ENCODE peak calls at places on chromosomes 7 and 10, in nine cellular contexts. One of them, this sample, is unnamed.

GRCh38 chr7:74183653-74184450 is 9.7 kb downstream of the EIF4H start:
- DNase-seq in cardiac muscle cell: no peak
- DNase-seq in uterus: no peak
- DNase-seq in PC-3: peak; percentile 62
- DNase-seq in MM.1S: no peak
- DNase-seq in MCF 10A: peak; percentile 46
- DNase-seq in left lung: no peak
- DNase-seq in progenitor cell of endocrine pancreas: no peak
- DNase-seq in activated CD8-positive, alpha-beta T cell treated with anti-CD3 and anti-CD28 coated beads for 36 hours: peak; percentile 56
- DNase-seq in this sample: peak; percentile 44

GRCh38 chr7:150739045-150739432 is 1.8 kb downstream of the GIMAP5 start:
- DNase-seq in cardiac muscle cell: no peak
- DNase-seq in MCF 10A: no peak
- DNase-seq in left lung: no peak
- DNase-seq in activated CD8-positive, alpha-beta T cell treated with anti-CD3 and anti-CD28 coated beads for 36 hours: no peak
- DNase-seq in MM.1S: no peak
- DNase-seq in PC-3: no peak
- DNase-seq in uterus: no peak
- DNase-seq in progenitor cell of endocrine pancreas: no peak
- DNase-seq in this sample: no peak

GRCh38 chr10:132588301-132589013 is 50.9 kb downstream of the INPP5A start:
- DNase-seq in uterus: no peak
- DNase-seq in PC-3: no peak
- DNase-seq in activated CD8-positive, alpha-beta T cell treated with anti-CD3 and anti-CD28 coated beads for 36 hours: peak; percentile 79
- DNase-seq in progenitor cell of endocrine pancreas: no peak
- DNase-seq in MCF 10A: no peak
- DNase-seq in left lung: peak; percentile 74
- DNase-seq in MM.1S: no peak
- DNase-seq in cardiac muscle cell: peak; percentile 39
- DNase-seq in this sample: peak; percentile 53

GRCh38 chr7:151539055-151539714 is 19.5 kb upstream of the RHEB start:
- DNase-seq in PC-3: no peak
- DNase-seq in activated CD8-positive, alpha-beta T cell treated with anti-CD3 and anti-CD28 coated beads for 36 hours: peak; percentile 15
- DNase-seq in left lung: no peak
- DNase-seq in progenitor cell of endocrine pancreas: no peak
- DNase-seq in MCF 10A: no peak
- DNase-seq in cardiac muscle cell: peak; percentile 29
- DNase-seq in MM.1S: no peak
- DNase-seq in uterus: no peak
- DNase-seq in this sample: peak; percentile 25

GRCh38 chr7:45713669-45714520 is 139.7 kb downstream of the ADCY1 start:
- DNase-seq in PC-3: no peak
- DNase-seq in uterus: no peak
- DNase-seq in left lung: no peak
- DNase-seq in MM.1S: no peak
- DNase-seq in cardiac muscle cell: no peak
- DNase-seq in MCF 10A: no peak
- DNase-seq in activated CD8-positive, alpha-beta T cell treated with anti-CD3 and anti-CD28 coated beads for 36 hours: no peak
- DNase-seq in progenitor cell of endocrine pancreas: no peak
- DNase-seq in this sample: no peak

GRCh38 chr7:48035967-48036478 is 680 bp downstream of the C7orf57 start:
- DNase-seq in cardiac muscle cell: peak; percentile 54
- DNase-seq in uterus: peak; percentile 25
- DNase-seq in progenitor cell of endocrine pancreas: peak; percentile 19
- DNase-seq in PC-3: peak; percentile 24
- DNase-seq in left lung: peak; percentile 42
- DNase-seq in activated CD8-positive, alpha-beta T cell treated with anti-CD3 and anti-CD28 coated beads for 36 hours: peak; percentile 12
- DNase-seq in MCF 10A: no peak
- DNase-seq in MM.1S: no peak
- DNase-seq in this sample: no peak

GRCh38 chr10:45425628-45426563 is 51.9 kb downstream of the ALOX5 start:
- DNase-seq in uterus: no peak
- DNase-seq in PC-3: peak; percentile 74
- DNase-seq in MCF 10A: peak; percentile 71
- DNase-seq in progenitor cell of endocrine pancreas: no peak
- DNase-seq in MM.1S: no peak
- DNase-seq in activated CD8-positive, alpha-beta T cell treated with anti-CD3 and anti-CD28 coated beads for 36 hours: no peak
- DNase-seq in cardiac muscle cell: no peak
- DNase-seq in left lung: no peak
- DNase-seq in this sample: no peak

GRCh38 chr10:113504423-113504822 is 48.4 kb upstream of the HABP2 start:
- DNase-seq in cardiac muscle cell: no peak
- DNase-seq in progenitor cell of endocrine pancreas: no peak
- DNase-seq in MCF 10A: peak; percentile 26
- DNase-seq in left lung: no peak
- DNase-seq in activated CD8-positive, alpha-beta T cell treated with anti-CD3 and anti-CD28 coated beads for 36 hours: no peak
- DNase-seq in MM.1S: no peak
- DNase-seq in PC-3: no peak
- DNase-seq in uterus: no peak
- DNase-seq in this sample: no peak

GRCh38 chr10:87818505-87819273 is 663 bp upstream of the ATAD1 start:
- DNase-seq in uterus: peak; percentile 25
- DNase-seq in MCF 10A: peak; percentile 49
- DNase-seq in activated CD8-positive, alpha-beta T cell treated with anti-CD3 and anti-CD28 coated beads for 36 hours: peak; percentile 84
- DNase-seq in progenitor cell of endocrine pancreas: no peak
- DNase-seq in MM.1S: peak; percentile 60
- DNase-seq in PC-3: peak; percentile 32
- DNase-seq in left lung: peak; percentile 54
- DNase-seq in cardiac muscle cell: peak; percentile 18
- DNase-seq in this sample: peak; percentile 54

GRCh38 chr7:50558380-50559051 is 6.7 kb downstream of the DDC start:
- DNase-seq in PC-3: no peak
- DNase-seq in uterus: no peak
- DNase-seq in cardiac muscle cell: peak; percentile 60
- DNase-seq in MM.1S: no peak
- DNase-seq in progenitor cell of endocrine pancreas: no peak
- DNase-seq in MCF 10A: no peak
- DNase-seq in activated CD8-positive, alpha-beta T cell treated with anti-CD3 and anti-CD28 coated beads for 36 hours: no peak
- DNase-seq in left lung: no peak
- DNase-seq in this sample: no peak

GRCh38 chr7:7146837-7147236 is 35.5 kb upstream of the C1GALT1 start:
- DNase-seq in PC-3: no peak
- DNase-seq in MM.1S: no peak
- DNase-seq in cardiac muscle cell: no peak
- DNase-seq in progenitor cell of endocrine pancreas: no peak
- DNase-seq in uterus: no peak
- DNase-seq in MCF 10A: no peak
- DNase-seq in left lung: no peak
- DNase-seq in activated CD8-positive, alpha-beta T cell treated with anti-CD3 and anti-CD28 coated beads for 36 hours: no peak
- DNase-seq in this sample: no peak

GRCh38 chr10:22927163-22927562 is 690 bp upstream of the ARMC3 start:
- DNase-seq in activated CD8-positive, alpha-beta T cell treated with anti-CD3 and anti-CD28 coated beads for 36 hours: no peak
- DNase-seq in MCF 10A: no peak
- DNase-seq in left lung: no peak
- DNase-seq in PC-3: no peak
- DNase-seq in progenitor cell of endocrine pancreas: no peak
- DNase-seq in MM.1S: no peak
- DNase-seq in cardiac muscle cell: no peak
- DNase-seq in uterus: no peak
- DNase-seq in this sample: no peak

GRCh38 chr10:64682043-64682442 is 1160.8 kb downstream of the REEP3 start:
- DNase-seq in left lung: no peak
- DNase-seq in MM.1S: no peak
- DNase-seq in cardiac muscle cell: no peak
- DNase-seq in PC-3: peak; percentile 45
- DNase-seq in MCF 10A: peak; percentile 9
- DNase-seq in uterus: no peak
- DNase-seq in activated CD8-positive, alpha-beta T cell treated with anti-CD3 and anti-CD28 coated beads for 36 hours: no peak
- DNase-seq in progenitor cell of endocrine pancreas: no peak
- DNase-seq in this sample: no peak

GRCh38 chr10:24777191-24777590 is 53.5 kb upstream of the ARHGAP21 start:
- DNase-seq in MM.1S: no peak
- DNase-seq in left lung: no peak
- DNase-seq in PC-3: no peak
- DNase-seq in uterus: no peak
- DNase-seq in activated CD8-positive, alpha-beta T cell treated with anti-CD3 and anti-CD28 coated beads for 36 hours: no peak
- DNase-seq in progenitor cell of endocrine pancreas: no peak
- DNase-seq in cardiac muscle cell: no peak
- DNase-seq in MCF 10A: no peak
- DNase-seq in this sample: no peak

GRCh38 chr10:12483996-12484944 is 134.9 kb downstream of the CAMK1D start:
- DNase-seq in MM.1S: no peak
- DNase-seq in activated CD8-positive, alpha-beta T cell treated with anti-CD3 and anti-CD28 coated beads for 36 hours: no peak
- DNase-seq in MCF 10A: no peak
- DNase-seq in progenitor cell of endocrine pancreas: no peak
- DNase-seq in PC-3: no peak
- DNase-seq in cardiac muscle cell: no peak
- DNase-seq in uterus: no peak
- DNase-seq in left lung: no peak
- DNase-seq in this sample: no peak

GRCh38 chr10:34638405-34639054 is 176.6 kb downstream of the PARD3 start:
- DNase-seq in MM.1S: peak; percentile 74
- DNase-seq in left lung: peak; percentile 75
- DNase-seq in PC-3: peak; percentile 99
- DNase-seq in progenitor cell of endocrine pancreas: peak; percentile 69
- DNase-seq in activated CD8-positive, alpha-beta T cell treated with anti-CD3 and anti-CD28 coated beads for 36 hours: peak; percentile 78
- DNase-seq in cardiac muscle cell: peak; percentile 94
- DNase-seq in uterus: peak; percentile 88
- DNase-seq in MCF 10A: peak; percentile 80
- DNase-seq in this sample: peak; percentile 45
- TF ChIP-seq CTCF in MM.1S: peak; percentile 96
- TF ChIP-seq CTCF in left lung: peak; percentile 90
- TF ChIP-seq CTCF in PC-3: peak; percentile 100
- TF ChIP-seq CTCF in progenitor cell of endocrine pancreas: peak; percentile 94
- TF ChIP-seq CTCF in activated CD8-positive, alpha-beta T cell treated with anti-CD3 and anti-CD28 coated beads for 36 hours: peak; percentile 95
- TF ChIP-seq CTCF in cardiac muscle cell: peak; percentile 85
- TF ChIP-seq CTCF in uterus: peak; percentile 89
- TF ChIP-seq CTCF in MCF 10A: peak; percentile 94
- TF ChIP-seq CTCF in this sample: peak; percentile 73

GRCh38 chr10:15439381-15439837 is 68.3 kb upstream of the FAM171A1 start:
- DNase-seq in MM.1S: no peak
- DNase-seq in PC-3: no peak
- DNase-seq in progenitor cell of endocrine pancreas: no peak
- DNase-seq in cardiac muscle cell: peak; percentile 86
- DNase-seq in left lung: no peak
- DNase-seq in activated CD8-positive, alpha-beta T cell treated with anti-CD3 and anti-CD28 coated beads for 36 hours: no peak
- DNase-seq in uterus: peak; percentile 63
- DNase-seq in MCF 10A: no peak
- DNase-seq in this sample: no peak
- TF ChIP-seq CTCF in MM.1S: no peak
- TF ChIP-seq CTCF in PC-3: no peak
- TF ChIP-seq CTCF in progenitor cell of endocrine pancreas: peak; percentile 58
- TF ChIP-seq CTCF in cardiac muscle cell: peak; percentile 59
- TF ChIP-seq CTCF in left lung: no peak
- TF ChIP-seq CTCF in activated CD8-positive, alpha-beta T cell treated with anti-CD3 and anti-CD28 coated beads for 36 hours: no peak
- TF ChIP-seq CTCF in uterus: no peak
- TF ChIP-seq CTCF in MCF 10A: peak; percentile 10
- TF ChIP-seq CTCF in this sample: no peak

GRCh38 chr10:84701321-84701720 is 372.9 kb downstream of the CCSER2 start:
- DNase-seq in MCF 10A: no peak
- DNase-seq in uterus: no peak
- DNase-seq in left lung: no peak
- DNase-seq in MM.1S: no peak
- DNase-seq in activated CD8-positive, alpha-beta T cell treated with anti-CD3 and anti-CD28 coated beads for 36 hours: no peak
- DNase-seq in cardiac muscle cell: no peak
- DNase-seq in progenitor cell of endocrine pancreas: no peak
- DNase-seq in PC-3: no peak
- DNase-seq in this sample: no peak

GRCh38 chr10:84706431-84706830 is 378.0 kb downstream of the CCSER2 start:
- DNase-seq in MCF 10A: no peak
- DNase-seq in uterus: no peak
- DNase-seq in MM.1S: no peak
- DNase-seq in PC-3: no peak
- DNase-seq in left lung: no peak
- DNase-seq in cardiac muscle cell: no peak
- DNase-seq in activated CD8-positive, alpha-beta T cell treated with anti-CD3 and anti-CD28 coated beads for 36 hours: no peak
- DNase-seq in progenitor cell of endocrine pancreas: no peak
- DNase-seq in this sample: no peak

GRCh38 chr10:84706875-84707274 is 378.5 kb downstream of the CCSER2 start:
- DNase-seq in uterus: no peak
- DNase-seq in activated CD8-positive, alpha-beta T cell treated with anti-CD3 and anti-CD28 coated beads for 36 hours: no peak
- DNase-seq in MCF 10A: peak; percentile 31
- DNase-seq in cardiac muscle cell: no peak
- DNase-seq in left lung: no peak
- DNase-seq in PC-3: no peak
- DNase-seq in progenitor cell of endocrine pancreas: no peak
- DNase-seq in MM.1S: no peak
- DNase-seq in this sample: no peak

GRCh38 chr10:84698989-84699388 is 370.6 kb downstream of the CCSER2 start:
- DNase-seq in progenitor cell of endocrine pancreas: no peak
- DNase-seq in activated CD8-positive, alpha-beta T cell treated with anti-CD3 and anti-CD28 coated beads for 36 hours: no peak
- DNase-seq in uterus: no peak
- DNase-seq in MCF 10A: no peak
- DNase-seq in cardiac muscle cell: no peak
- DNase-seq in MM.1S: no peak
- DNase-seq in PC-3: no peak
- DNase-seq in left lung: no peak
- DNase-seq in this sample: no peak

DNA sequence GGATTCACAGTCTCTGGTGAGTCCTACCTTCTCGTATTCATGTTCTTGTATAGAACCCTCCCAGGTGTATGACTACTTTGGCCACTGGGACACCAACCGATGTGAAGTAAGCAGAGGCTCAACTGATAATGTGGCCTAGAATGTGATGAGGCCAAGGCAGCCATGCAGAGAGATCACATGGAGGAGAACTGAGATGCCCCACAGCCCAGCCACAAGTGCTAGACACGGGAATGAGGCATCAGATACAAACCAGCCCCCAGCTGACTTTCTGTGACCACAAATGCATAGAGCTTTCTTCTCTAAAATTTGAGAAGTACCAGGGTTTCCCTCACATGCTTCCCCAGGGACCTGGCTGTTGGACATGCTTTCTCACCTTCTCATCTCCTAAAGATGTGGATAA is 375.7 kb downstream of the CCSER2 start:
- DNase-seq in uterus: no peak
- DNase-seq in MM.1S: no peak
- DNase-seq in cardiac muscle cell: no peak
- DNase-seq in progenitor cell of endocrine pancreas: no peak
- DNase-seq in MCF 10A: no peak
- DNase-seq in left lung: no peak
- DNase-seq in PC-3: no peak
- DNase-seq in activated CD8-positive, alpha-beta T cell treated with anti-CD3 and anti-CD28 coated beads for 36 hours: no peak
- DNase-seq in this sample: no peak
- TF ChIP-seq CTCF in uterus: no peak
- TF ChIP-seq CTCF in MM.1S: no peak
- TF ChIP-seq CTCF in cardiac muscle cell: no peak
- TF ChIP-seq CTCF in progenitor cell of endocrine pancreas: no peak
- TF ChIP-seq CTCF in MCF 10A: no peak
- TF ChIP-seq CTCF in left lung: no peak
- TF ChIP-seq CTCF in PC-3: no peak
- TF ChIP-seq CTCF in activated CD8-positive, alpha-beta T cell treated with anti-CD3 and anti-CD28 coated beads for 36 hours: no peak
- TF ChIP-seq CTCF in this sample: no peak

GRCh38 chr7:104857458-104858425 is 156.3 kb upstream of the KMT2E start:
- DNase-seq in PC-3: no peak
- DNase-seq in activated CD8-positive, alpha-beta T cell treated with anti-CD3 and anti-CD28 coated beads for 36 hours: peak; percentile 17
- DNase-seq in cardiac muscle cell: no peak
- DNase-seq in left lung: no peak
- DNase-seq in MCF 10A: no peak
- DNase-seq in MM.1S: peak; percentile 29
- DNase-seq in uterus: no peak
- DNase-seq in progenitor cell of endocrine pancreas: no peak
- DNase-seq in this sample: no peak

GRCh38 chr7:104859754-104860426 is 154.1 kb upstream of the KMT2E start:
- DNase-seq in uterus: no peak
- DNase-seq in cardiac muscle cell: no peak
- DNase-seq in MCF 10A: no peak
- DNase-seq in left lung: no peak
- DNase-seq in progenitor cell of endocrine pancreas: no peak
- DNase-seq in PC-3: no peak
- DNase-seq in MM.1S: no peak
- DNase-seq in activated CD8-positive, alpha-beta T cell treated with anti-CD3 and anti-CD28 coated beads for 36 hours: no peak
- DNase-seq in this sample: no peak

GRCh38 chr7:104861729-104862128 is 152.3 kb upstream of the KMT2E start:
- DNase-seq in activated CD8-positive, alpha-beta T cell treated with anti-CD3 and anti-CD28 coated beads for 36 hours: no peak
- DNase-seq in MM.1S: no peak
- DNase-seq in uterus: no peak
- DNase-seq in MCF 10A: no peak
- DNase-seq in PC-3: no peak
- DNase-seq in left lung: no peak
- DNase-seq in progenitor cell of endocrine pancreas: no peak
- DNase-seq in cardiac muscle cell: no peak
- DNase-seq in this sample: no peak

GRCh38 chr7:104862719-104863118 is 151.3 kb upstream of the KMT2E start:
- DNase-seq in progenitor cell of endocrine pancreas: no peak
- DNase-seq in PC-3: peak; percentile 30
- DNase-seq in left lung: no peak
- DNase-seq in MCF 10A: peak; percentile 44
- DNase-seq in activated CD8-positive, alpha-beta T cell treated with anti-CD3 and anti-CD28 coated beads for 36 hours: no peak
- DNase-seq in MM.1S: no peak
- DNase-seq in cardiac muscle cell: peak; percentile 15
- DNase-seq in uterus: no peak
- DNase-seq in this sample: no peak
- TF ChIP-seq CTCF in progenitor cell of endocrine pancreas: peak; percentile 46
- TF ChIP-seq CTCF in PC-3: peak; percentile 58
- TF ChIP-seq CTCF in left lung: no peak
- TF ChIP-seq CTCF in MCF 10A: peak; percentile 16
- TF ChIP-seq CTCF in activated CD8-positive, alpha-beta T cell treated with anti-CD3 and anti-CD28 coated beads for 36 hours: no peak
- TF ChIP-seq CTCF in MM.1S: peak; percentile 10
- TF ChIP-seq CTCF in cardiac muscle cell: peak; percentile 29
- TF ChIP-seq CTCF in uterus: no peak
- TF ChIP-seq CTCF in this sample: no peak